ENCODE peak calls at places on chromosomes 13 and 19, in nine cellular contexts. C is pancreas; Q is tibial nerve; G is retinal pigment epithelial cell; Z is neural progenitor cell; I is thyroid gland; O is fibroblast of lung; B is ovary; E is CD8-positive, alpha-beta T cell. A is an unnamed sample.
A peak's percentile ranks its signal among the peaks of the same experiment; 100 is the strongest.

GRCh38 chr13:110424596-110425443 is 117.7 kb downstream of the COL4A2 start:
- DNase-seq in C (no peak), Q (no peak), G (no peak), Z (no peak), I (no peak), O (no peak), B (no peak), E (no peak), A (no peak)

GRCh38 chr19:48833977-48834376 is 2.3 kb downstream of the HSD17B14 start:
- DNase-seq in C (no peak), Q (no peak), G (no peak), Z (no peak), I (no peak), O (no peak), B (no peak), E (no peak), A (no peak)

GRCh38 chr19:5586300-5587070 is 18.7 kb upstream of the TINCR start:
- DNase-seq in C (no peak), Q (no peak), G (no peak), Z (no peak), I (no peak), O (peak; percentile 10), B (no peak), E (no peak), A (no peak)

GRCh38 chr13:110499621-110500281 is 61.8 kb downstream of the RAB20 start:
- DNase-seq in C (no peak), Q (no peak), G (no peak), Z (no peak), I (no peak), O (peak; percentile 86), B (no peak), E (no peak), A (no peak)

GRCh38 chr13:41944229-41944628 is 16.7 kb downstream of the VWA8 start:
- DNase-seq in C (no peak), Q (no peak), G (no peak), Z (no peak), I (no peak), O (no peak), B (no peak), E (no peak), A (no peak)

GRCh38 chr19:46355991-46356669 is 9.2 kb downstream of the PPP5C start:
- DNase-seq in C (no peak), Q (no peak), G (no peak), Z (no peak), I (no peak), O (no peak), B (no peak), E (no peak), A (no peak)

GRCh38 chr13:44013666-44014291 is 134.1 kb downstream of the LACC1 start:
- DNase-seq in C (no peak), Q (no peak), G (peak; percentile 94), Z (no peak), I (no peak), O (peak; percentile 81), B (no peak), E (no peak), A (no peak)

GRCh38 chr13:51844862-51845573 is at the start of gene TMEM272:
- DNase-seq in C (peak; percentile 74), Q (no peak), G (no peak), Z (peak; percentile 70), I (peak; percentile 60), O (peak; percentile 20), B (peak; percentile 56), E (peak; percentile 43), A (peak; percentile 69)

GRCh38 chr19:58474291-58474996 is 1.7 kb upstream of the ZNF446 start:
- DNase-seq in C (no peak), Q (no peak), G (no peak), Z (no peak), I (no peak), O (peak; percentile 90), B (no peak), E (no peak), A (no peak)

GRCh38 chr19:4139614-4140236 is 13.7 kb upstream of the CREB3L3 start:
- DNase-seq in C (peak; percentile 84), Q (peak; percentile 71), G (no peak), Z (peak; percentile 54), I (peak; percentile 73), O (peak; percentile 13), B (peak; percentile 73), E (peak; percentile 87), A (peak; percentile 85)

GRCh38 chr19:4134351-4134750 is 10.4 kb upstream of the MAP2K2 start:
- DNase-seq in C (no peak), Q (no peak), G (no peak), Z (no peak), I (no peak), O (peak; percentile 18), B (no peak), E (no peak), A (no peak)

GRCh38 chr19:4140237-4140711 is 13.2 kb upstream of the CREB3L3 start:
- DNase-seq in C (no peak), Q (no peak), G (no peak), Z (peak; percentile 88), I (peak; percentile 9), O (peak; percentile 59), B (no peak), E (no peak), A (peak; percentile 57)

GRCh38 chr19:4138445-4138844 is 14.5 kb upstream of the MAP2K2 start:
- DNase-seq in C (no peak), Q (no peak), G (no peak), Z (no peak), I (no peak), O (no peak), B (no peak), E (no peak), A (no peak)

GRCh38 chr19:4136680-4137088 is 12.8 kb upstream of the MAP2K2 start:
- DNase-seq in C (no peak), Q (no peak), G (no peak), Z (no peak), I (no peak), O (no peak), B (no peak), E (no peak), A (no peak)
- H3K4me3 ChIP-seq in C (no peak overlapping the region), Q (no peak overlapping the region), G (no peak overlapping the region), Z (no peak overlapping the region), I (no peak overlapping the region), O (no peak overlapping the region), B (no peak overlapping the region), E (no peak overlapping the region), A (no peak overlapping the region)

GRCh38 chr19:50255115-50255514 is 51.7 kb downstream of the MYH14 start:
- DNase-seq in C (no peak), Q (no peak), G (no peak), Z (no peak), I (no peak), O (no peak), B (no peak), E (no peak), A (no peak)
- TF ChIP-seq CTCF in C (no peak), Q (no peak), G (peak; percentile 1), Z (peak; percentile 26), I (no peak), O (no peak), B (no peak), E (no peak), A (peak; percentile 10)

DNA sequence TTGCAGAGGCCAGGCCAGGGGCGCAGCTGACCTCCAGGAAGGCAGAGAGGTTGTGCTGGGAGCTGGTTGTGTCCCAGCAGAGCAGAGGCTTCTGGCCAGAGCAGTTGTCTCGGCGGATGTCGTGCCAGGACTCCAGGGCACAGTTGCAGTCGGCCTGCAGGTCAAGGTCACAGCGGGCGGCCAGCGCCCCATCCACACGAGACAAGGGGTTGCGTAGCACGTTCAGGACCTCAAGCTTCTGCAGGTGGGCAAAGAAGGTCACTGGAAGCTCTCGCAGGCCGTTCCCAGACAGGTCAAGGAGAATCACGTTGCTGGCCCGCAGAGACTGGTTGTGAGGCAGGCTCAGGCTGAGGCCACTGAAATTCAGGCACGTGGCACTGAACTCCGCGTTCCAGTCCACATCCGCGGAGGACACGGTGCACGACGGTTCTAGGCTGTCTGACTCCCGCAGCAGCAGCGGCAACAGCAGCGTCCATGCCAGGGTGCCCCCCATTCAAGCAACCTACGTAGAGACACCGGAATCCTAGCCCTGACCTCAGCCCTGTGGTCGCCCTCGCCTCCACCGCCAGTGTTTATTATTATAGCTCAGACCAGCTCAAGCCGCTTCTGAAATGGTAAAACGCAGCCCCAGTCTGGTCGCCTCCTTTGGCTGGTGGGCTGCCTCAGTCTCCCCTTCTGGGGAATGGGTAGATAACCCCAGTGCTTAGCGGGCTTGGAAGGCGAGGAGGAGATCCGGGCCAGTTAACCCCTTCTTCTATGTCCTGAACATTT is 766 bp downstream of the LRRC25 start:
- DNase-seq in C (peak; percentile 29), Q (no peak), G (no peak), Z (no peak), I (no peak), O (no peak), B (no peak), E (no peak), A (peak; percentile 72)
- H3K4me3 ChIP-seq in C (no peak overlapping the region), Q (peak overlapping the region; percentile 29), G (no peak overlapping the region), Z (no peak overlapping the region), I (no peak overlapping the region), O (no peak overlapping the region), B (no peak overlapping the region), E (no peak overlapping the region), A (peak overlapping the region; percentile 42)

GRCh38 chr13:69324109-69324886 is 783.3 kb upstream of the ATXN8OS start:
- DNase-seq in C (no peak), Q (no peak), G (peak; percentile 15), Z (peak; percentile 29), I (no peak), O (peak; percentile 28), B (no peak), E (no peak), A (no peak)
- TF ChIP-seq CTCF in C (no peak), Q (no peak), G (peak; percentile 18), Z (peak; percentile 52), I (no peak), O (no peak), B (no peak), E (no peak), A (no peak)

DNA sequence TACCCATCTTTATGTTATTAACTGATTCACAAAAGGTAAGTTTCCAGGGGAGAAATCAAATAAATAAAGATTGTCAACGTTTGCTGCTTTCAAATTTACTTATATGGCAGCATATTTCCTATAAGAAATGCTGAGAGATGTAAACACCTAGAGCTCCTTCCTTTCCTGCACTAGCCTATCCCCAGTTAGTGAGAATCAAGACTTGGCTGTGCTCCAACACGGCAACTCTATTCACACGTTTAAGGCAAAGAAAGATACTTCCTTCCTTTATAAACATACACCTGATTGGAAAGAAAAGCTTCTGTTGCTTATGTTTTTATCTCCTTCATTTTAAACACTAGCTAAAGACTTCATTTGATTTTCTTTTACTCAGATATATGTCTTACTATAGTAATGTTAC is 107.0 kb downstream of the PCDH9 start:
- DNase-seq in C (no peak), Q (no peak), G (no peak), Z (no peak), I (no peak), O (no peak), B (no peak), E (no peak), A (no peak)
- H3K4me3 ChIP-seq in C (no peak overlapping the region), Q (no peak overlapping the region), G (no peak overlapping the region), Z (no peak overlapping the region), I (no peak overlapping the region), O (no peak overlapping the region), B (no peak overlapping the region), E (no peak overlapping the region), A (no peak overlapping the region)

GRCh38 chr19:9914001-9914314 is 22.4 kb downstream of the OLFM2 start:
- DNase-seq in C (no peak), Q (no peak), G (no peak), Z (peak; percentile 48), I (no peak), O (no peak), B (no peak), E (no peak), A (no peak)
- TF ChIP-seq CTCF in C (no peak), Q (no peak), G (no peak), Z (no peak), I (no peak), O (no peak), B (no peak), E (no peak), A (no peak)

A was measured in testis.